ENCODE peak calls at places on chromosomes 4 and X, in nine cellular contexts. Y is A673, T is ascending aorta, E is T-helper 17 cell, S is SK-N-SH, R is A549, Q is WERI-Rb-1, J is AG04450, L is neuronal stem cell. H is an unnamed sample. For H3K9me3, the result is how much of the 10 kb centered on the place peaks cover.

GRCh38 chr4:77911091-77911490 is 48.5 kb downstream of the MRPL1 start:
- DNase-seq in Y (no peak), T (no peak), E (no peak), S (no peak), R (no peak), Q (no peak), J (no peak), L (no peak), H (no peak)

GRCh38 chrX:81875800-81876199 is 673.9 kb downstream of the SH3BGRL start:
- DNase-seq in Y (no peak), T (no peak), E (no peak), S (no peak), R (no peak), Q (no peak), J (no peak), L (no peak), H (no peak)

GRCh38 chrX:153495362-153495751 is 577 bp downstream of the BGN start:
- DNase-seq in Y (no peak), T (no peak), E (no peak), S (no peak), R (no peak), Q (no peak), J (no peak), L (no peak), H (no peak)

GRCh38 chr4:140851032-140851636 is 94.9 kb upstream of the TBC1D9 start:
- DNase-seq in Y (peak), T (no peak), E (no peak), S (peak), R (peak), Q (peak), J (peak), L (peak), H (peak)

GRCh38 chr4:74932832-74933561 is at the start of gene PARM1:
- DNase-seq in Y (peak), T (peak), E (no peak), S (peak), R (peak), Q (peak), J (peak), L (peak), H (peak)

GRCh38 chr4:27514711-27515110 is 654.1 kb downstream of the STIM2 start:
- DNase-seq in Y (no peak), T (no peak), E (no peak), S (no peak), R (no peak), Q (no peak), J (no peak), L (no peak), H (no peak)

GRCh38 chr4:124035364-124036036 is 638.9 kb downstream of the SPRY1 start:
- DNase-seq in Y (no peak), T (no peak), E (no peak), S (no peak), R (no peak), Q (no peak), J (no peak), L (no peak), H (no peak)

GRCh38 chr4:75235359-75235951 is 278.7 kb downstream of the RCHY1 start:
- DNase-seq in Y (no peak), T (no peak), E (no peak), S (no peak), R (no peak), Q (no peak), J (no peak), L (no peak), H (no peak)

GRCh38 chr4:20288846-20289512 is 37.3 kb downstream of the SLIT2 start:
- DNase-seq in Y (peak), T (no peak), E (no peak), S (no peak), R (no peak), Q (no peak), J (no peak), L (no peak), H (no peak)

GRCh38 chr4:7004331-7004730 is 38.8 kb upstream of the TADA2B start:
- DNase-seq in Y (no peak), T (no peak), E (no peak), S (no peak), R (no peak), Q (no peak), J (no peak), L (no peak), H (no peak)

GRCh38 chrX:44970709-44971108 is 97.7 kb downstream of the KDM6A start:
- DNase-seq in Y (no peak), T (no peak), E (no peak), S (no peak), R (no peak), Q (no peak), J (no peak), L (no peak), H (no peak)
- H3K9me3 ChIP-seq in Y (under half), T (under half), E (under half), S (under half), R (under half), Q (under half), J (under half), L (under half), H (under half)

GRCh38 chr4:167578906-167579305 is 344.6 kb upstream of the SPOCK3 start:
- DNase-seq in Y (no peak), T (no peak), E (no peak), S (no peak), R (no peak), Q (no peak), J (no peak), L (peak), H (no peak)
- H3K9me3 ChIP-seq in Y (under half), T (under half), E (under half), S (under half), R (under half), Q (under half), J (under half), L (under half), H (under half)

GRCh38 chrX:151735219-151735618 is 673 bp downstream of the CNGA2 start:
- DNase-seq in Y (no peak), T (no peak), E (no peak), S (no peak), R (no peak), Q (no peak), J (no peak), L (no peak), H (no peak)

GRCh38 chrX:151737494-151737893 is 2.9 kb downstream of the CNGA2 start:
- DNase-seq in Y (no peak), T (no peak), E (no peak), S (no peak), R (no peak), Q (no peak), J (no peak), L (no peak), H (no peak)

GRCh38 chrX:151738751-151739150 is 4.2 kb downstream of the CNGA2 start:
- DNase-seq in Y (no peak), T (no peak), E (no peak), S (no peak), R (no peak), Q (no peak), J (no peak), L (no peak), H (no peak)

GRCh38 chrX:151736685-151737084 is 2.1 kb downstream of the CNGA2 start:
- DNase-seq in Y (no peak), T (no peak), E (no peak), S (no peak), R (no peak), Q (no peak), J (no peak), L (no peak), H (no peak)

DNA sequence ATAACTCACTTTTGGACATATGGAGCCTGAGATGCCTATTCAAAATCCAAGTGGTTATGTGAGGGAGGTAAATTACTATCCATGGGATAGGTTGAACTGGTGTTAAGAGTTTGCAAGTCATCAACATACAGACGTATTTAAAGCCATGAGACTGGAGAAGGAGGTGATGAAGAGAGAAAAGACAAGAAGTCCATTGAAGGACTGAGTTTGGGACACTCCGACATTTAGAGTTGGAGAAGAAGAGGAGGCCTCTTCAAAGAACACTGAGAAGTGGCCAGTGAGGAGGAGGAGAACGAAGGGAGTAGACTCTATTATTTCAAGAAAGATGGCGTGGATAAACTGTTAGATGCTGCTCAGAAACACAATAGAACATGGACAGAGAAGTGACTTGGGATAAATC is at the start of gene CNGA2:
- DNase-seq in Y (no peak), T (no peak), E (no peak), S (no peak), R (no peak), Q (no peak), J (no peak), L (no peak), H (no peak)
- H3K9me3 ChIP-seq in Y (under half), T (under half), E (under half), S (under half), R (under half), Q (under half), J (under half), L (under half), H (under half)

GRCh38 chr4:19074061-19074460 is 1052.5 kb upstream of the LCORL start:
- DNase-seq in Y (no peak), T (no peak), E (no peak), S (no peak), R (no peak), Q (no peak), J (no peak), L (no peak), H (no peak)
- H3K9me3 ChIP-seq in Y (under half), T (under half), E (under half), S (under half), R (under half), Q (under half), J (under half), L (under half), H (under half)

GRCh38 chr4:95742872-95743271 is 97.0 kb upstream of the PDHA2 start:
- DNase-seq in Y (peak), T (no peak), E (no peak), S (no peak), R (no peak), Q (no peak), J (no peak), L (no peak), H (no peak)

GRCh38 chr4:95742179-95742578 is 97.7 kb upstream of the PDHA2 start:
- DNase-seq in Y (no peak), T (no peak), E (no peak), S (no peak), R (no peak), Q (no peak), J (no peak), L (no peak), H (no peak)
- H3K9me3 ChIP-seq in Y (under half), T (under half), E (under half), S (under half), R (under half), Q (under half), J (under half), L (under half), H (under half)